ENCODE peak calls at places on chromosomes 6 and 20, in eight cellular contexts. V is heart right ventricle, Q is cardiac muscle cell, O is upper lobe of right lung, J is ascending aorta, E is gastrocnemius medialis, P is GM23338, C is kidney epithelial cell. Y is an unnamed sample.

GRCh38 chr6:125995972-125996580 is 9.7 kb downstream of the TRMT11 start:
- DNase-seq in O (peak; percentile 75), J (no peak), P (peak; percentile 83), Q (peak; percentile 78), E (peak; percentile 18), V (peak; percentile 23), C (no peak), Y (peak; percentile 67)

GRCh38 chr6:45473121-45473967 is 95.6 kb upstream of the SUPT3H start:
- DNase-seq in P (no peak), C (no peak), O (no peak), Q (no peak), E (no peak), J (no peak), V (no peak), Y (no peak)

GRCh38 chr6:42428326-42429041 is 23.2 kb downstream of the TRERF1 start:
- DNase-seq in O (no peak), Q (no peak), V (peak; percentile 55), E (no peak), P (no peak), J (no peak), C (no peak), Y (peak; percentile 69)

GRCh38 chr6:121436966-121437756 is 1.7 kb downstream of the GJA1 start:
- DNase-seq in Q (peak; percentile 64), O (peak; percentile 74), J (no peak), V (peak; percentile 53), C (no peak), P (peak; percentile 68), E (no peak), Y (no peak)

GRCh38 chr20:14142171-14142570 is 146.9 kb downstream of the MACROD2 start:
- DNase-seq in Q (peak; percentile 75), C (peak; percentile 37), E (no peak), J (no peak), O (no peak), V (peak; percentile 18), P (peak; percentile 88), Y (peak; percentile 50)

GRCh38 chr6:130223508-130223907 is 757 bp upstream of the SAMD3 start:
- DNase-seq in V (no peak), E (no peak), P (peak; percentile 18), C (no peak), O (no peak), J (no peak), Q (no peak), Y (no peak)

GRCh38 chr6:12459945-12460800 is 170.0 kb downstream of the EDN1 start:
- DNase-seq in P (no peak), Q (no peak), E (no peak), C (no peak), V (no peak), O (no peak), J (no peak), Y (no peak)

GRCh38 chr20:9918360-9918759 is 79.5 kb upstream of the PAK5 start:
- DNase-seq in E (no peak), J (no peak), O (no peak), C (no peak), V (no peak), Q (no peak), P (no peak), Y (no peak)

GRCh38 chr6:94478178-94479140 is 1059.1 kb upstream of the EPHA7 start:
- DNase-seq in O (no peak), V (no peak), C (no peak), P (no peak), Q (no peak), J (no peak), E (no peak), Y (no peak)

GRCh38 chr6:73285674-73286283 is 22.8 kb upstream of the KHDC1 start:
- DNase-seq in E (no peak), J (no peak), Q (peak; percentile 41), V (no peak), P (peak; percentile 82), O (no peak), C (no peak), Y (no peak)

GRCh38 chr6:140059947-140060346 is 685.5 kb upstream of the CITED2 start:
- DNase-seq in E (no peak), C (no peak), P (no peak), Q (no peak), V (no peak), O (no peak), J (no peak), Y (no peak)

GRCh38 chr6:106807946-106808611 is 166.4 kb downstream of the CD24 start:
- DNase-seq in C (no peak), O (no peak), Q (no peak), E (no peak), P (peak; percentile 50), J (no peak), V (no peak), Y (no peak)

GRCh38 chr6:134278000-134278399 is 39.9 kb downstream of the SGK1 start:
- DNase-seq in E (no peak), J (no peak), Q (no peak), P (peak; percentile 27), V (no peak), O (no peak), C (no peak), Y (no peak)

GRCh38 chr20:10806539-10806938 is 132.7 kb upstream of the JAG1 start:
- DNase-seq in V (peak; percentile 31), C (no peak), E (peak; percentile 10), J (no peak), P (no peak), Q (no peak), O (no peak), Y (no peak)

GRCh38 chr6:22755605-22756004 is 186.2 kb downstream of the HDGFL1 start:
- DNase-seq in V (no peak), J (no peak), O (no peak), C (no peak), E (no peak), P (no peak), Q (no peak), Y (no peak)

GRCh38 chr20:61644387-61645076 is 392.5 kb downstream of the CDH4 start:
- DNase-seq in E (no peak), Q (no peak), C (no peak), V (no peak), J (no peak), O (no peak), P (no peak), Y (peak; percentile 26)

GRCh38 chr20:61646986-61647385 is 394.9 kb downstream of the CDH4 start:
- DNase-seq in J (no peak), P (no peak), O (no peak), C (no peak), E (no peak), Q (no peak), V (no peak), Y (no peak)

GRCh38 chr20:61643631-61644386 is 391.7 kb downstream of the CDH4 start:
- DNase-seq in P (no peak), C (no peak), E (no peak), O (no peak), V (peak; percentile 21), J (no peak), Q (no peak), Y (no peak)

GRCh38 chr20:61647741-61648140 is 395.7 kb downstream of the CDH4 start:
- DNase-seq in O (no peak), P (no peak), E (no peak), J (no peak), V (no peak), Q (no peak), C (no peak), Y (no peak)

GRCh38 chr20:61646453-61646852 is 394.4 kb downstream of the CDH4 start:
- DNase-seq in Q (no peak), J (no peak), V (no peak), E (no peak), P (no peak), C (no peak), O (no peak), Y (no peak)
- TF ChIP-seq CTCF in Q (no peak), J (no peak), V (no peak), E (no peak), P (no peak), C (no peak), O (no peak), Y (no peak)

GRCh38 chr20:47243003-47243402 is 113.5 kb downstream of the ZMYND8 start:
- DNase-seq in Q (no peak), O (no peak), P (no peak), C (no peak), V (no peak), E (no peak), J (no peak), Y (no peak)

GRCh38 chr20:47241345-47241781 is 115.1 kb downstream of the ZMYND8 start:
- DNase-seq in V (no peak), P (no peak), Q (no peak), E (no peak), J (no peak), O (no peak), C (no peak), Y (no peak)

GRCh38 chr20:47243906-47244305 is 112.6 kb downstream of the ZMYND8 start:
- DNase-seq in O (no peak), Q (no peak), C (no peak), E (no peak), V (no peak), J (no peak), P (no peak), Y (no peak)

GRCh38 chr20:47246061-47246460 is 110.4 kb downstream of the ZMYND8 start:
- DNase-seq in V (no peak), C (no peak), J (no peak), P (no peak), E (no peak), Q (no peak), O (no peak), Y (no peak)

GRCh38 chr20:47244451-47244850 is 112.0 kb downstream of the ZMYND8 start:
- DNase-seq in E (no peak), Q (no peak), P (no peak), V (no peak), C (no peak), O (no peak), J (no peak), Y (no peak)
- H3K36me3 ChIP-seq in E (no peaks in the 10 kb centered on the region), Q (peaks cover 36% of the 10 kb centered on the region), P (peaks cover 50% of the 10 kb centered on the region), V (peaks cover 55% of the 10 kb centered on the region), C (peaks cover 3% of the 10 kb centered on the region), O (peaks cover 64% of the 10 kb centered on the region), J (peaks cover 18% of the 10 kb centered on the region), Y (peaks cover 16% of the 10 kb centered on the region)

GRCh38 chr6:168250250-168250649 is 69.3 kb downstream of the DACT2 start:
- DNase-seq in Q (no peak), V (no peak), C (no peak), J (no peak), O (no peak), P (no peak), E (no peak), Y (no peak)

GRCh38 chr6:168249746-168250145 is 69.8 kb downstream of the DACT2 start:
- DNase-seq in J (no peak), C (no peak), P (no peak), Q (no peak), E (no peak), O (no peak), V (no peak), Y (no peak)

GRCh38 chr6:168255283-168255881 is 64.2 kb downstream of the DACT2 start:
- DNase-seq in J (no peak), O (no peak), E (no peak), P (no peak), V (no peak), C (no peak), Q (no peak), Y (no peak)

GRCh38 chr6:168248148-168248620 is 71.4 kb downstream of the DACT2 start:
- DNase-seq in V (no peak), P (no peak), E (no peak), O (no peak), C (no peak), J (no peak), Q (no peak), Y (no peak)

GRCh38 chr6:168252267-168252666 is 67.3 kb downstream of the DACT2 start:
- DNase-seq in E (no peak), P (no peak), O (no peak), C (no peak), V (no peak), Q (no peak), J (no peak), Y (no peak)
- TF ChIP-seq CTCF in E (no peak), P (no peak), O (no peak), C (no peak), V (no peak), Q (no peak), J (no peak), Y (no peak)

GRCh38 chr6:89776583-89777233 is 42.9 kb downstream of the MDN1 start:
- DNase-seq in E (no peak), V (no peak), J (no peak), O (no peak), Q (no peak), P (no peak), C (no peak), Y (no peak)
- H3K36me3 ChIP-seq in E (no peaks in the 10 kb centered on the region), V (peaks cover 82% of the 10 kb centered on the region), J (peaks cover 9% of the 10 kb centered on the region), O (peaks cover 70% of the 10 kb centered on the region), Q (peaks cover 37% of the 10 kb centered on the region), P (peaks cover 67% of the 10 kb centered on the region), C (no peaks in the 10 kb centered on the region), Y (peaks cover 3% of the 10 kb centered on the region)

Y was measured in right lobe of liver.